ENCODE peak calls at places on chromosome 1, in four cellular contexts. One of them, this sample, is unnamed.

GRCh38 chr1:10471411-10472219 is 714 bp downstream of the DFFA start:
- DNase-seq in colonic mucosa: no peak
- DNase-seq in GM10248: no peak
- DNase-seq in transverse colon: no peak
- DNase-seq in this sample: no peak

GRCh38 chr1:188723332-188724020 is 1754.2 kb downstream of the BRINP3 start:
- DNase-seq in colonic mucosa: no peak
- DNase-seq in GM10248: no peak
- DNase-seq in transverse colon: no peak
- DNase-seq in this sample: no peak

GRCh38 chr1:22714455-22714854 is 3.8 kb downstream of the EPHB2 start:
- DNase-seq in colonic mucosa: no peak
- DNase-seq in GM10248: no peak
- DNase-seq in transverse colon: no peak
- DNase-seq in this sample: no peak

GRCh38 chr1:200558866-200559459 is 61.6 kb downstream of the KIF14 start:
- DNase-seq in colonic mucosa: no peak
- DNase-seq in GM10248: peak
- DNase-seq in transverse colon: no peak
- DNase-seq in this sample: no peak

GRCh38 chr1:64898107-64898861 is 68.1 kb downstream of the JAK1 start:
- DNase-seq in colonic mucosa: peak
- DNase-seq in GM10248: peak
- DNase-seq in transverse colon: peak
- DNase-seq in this sample: no peak

GRCh38 chr1:53878492-53879105 is 11.0 kb downstream of the YIPF1 start:
- DNase-seq in colonic mucosa: no peak
- DNase-seq in GM10248: peak
- DNase-seq in transverse colon: no peak
- DNase-seq in this sample: no peak

GRCh38 chr1:168288311-168289052 is 7.8 kb downstream of the TBX19 start:
- DNase-seq in colonic mucosa: no peak
- DNase-seq in GM10248: no peak
- DNase-seq in transverse colon: no peak
- DNase-seq in this sample: no peak

GRCh38 chr1:51661081-51661518 is 44.2 kb downstream of the OSBPL9 start:
- DNase-seq in colonic mucosa: no peak
- DNase-seq in GM10248: no peak
- DNase-seq in transverse colon: no peak
- DNase-seq in this sample: no peak

GRCh38 chr1:240608707-240609106 is 3.2 kb downstream of the GREM2 start:
- DNase-seq in colonic mucosa: peak
- DNase-seq in GM10248: no peak
- DNase-seq in transverse colon: peak
- DNase-seq in this sample: no peak

GRCh38 chr1:187838335-187839293 is 1009.9 kb downstream of the PLA2G4A start:
- DNase-seq in colonic mucosa: no peak
- DNase-seq in GM10248: no peak
- DNase-seq in transverse colon: no peak
- DNase-seq in this sample: no peak

GRCh38 chr1:23577056-23577985 is 18.0 kb upstream of the ID3 start:
- DNase-seq in colonic mucosa: no peak
- DNase-seq in GM10248: peak
- DNase-seq in transverse colon: no peak
- DNase-seq in this sample: no peak

GRCh38 chr1:226986496-226987178 is 46.5 kb downstream of the COQ8A start:
- DNase-seq in colonic mucosa: no peak
- DNase-seq in GM10248: no peak
- DNase-seq in transverse colon: no peak
- DNase-seq in this sample: peak

GRCh38 chr1:85502171-85502570 is 37.2 kb upstream of the DDAH1 start:
- DNase-seq in colonic mucosa: no peak
- DNase-seq in GM10248: no peak
- DNase-seq in transverse colon: no peak
- DNase-seq in this sample: no peak

GRCh38 chr1:52189898-52190480 is 48.1 kb downstream of the ZFYVE9 start:
- DNase-seq in colonic mucosa: no peak
- DNase-seq in GM10248: no peak
- DNase-seq in transverse colon: no peak
- DNase-seq in this sample: no peak

GRCh38 chr1:115505157-115505571 is 136.6 kb upstream of the VANGL1 start:
- DNase-seq in colonic mucosa: no peak
- DNase-seq in GM10248: no peak
- DNase-seq in transverse colon: no peak
- DNase-seq in this sample: no peak

GRCh38 chr1:29686012-29686930 is 449.9 kb downstream of the PTPRU start:
- DNase-seq in colonic mucosa: no peak
- DNase-seq in GM10248: no peak
- DNase-seq in transverse colon: no peak
- DNase-seq in this sample: no peak

GRCh38 chr1:61993331-61993961 is 201.2 kb upstream of the L1TD1 start:
- DNase-seq in colonic mucosa: no peak
- DNase-seq in GM10248: no peak
- DNase-seq in transverse colon: no peak
- DNase-seq in this sample: no peak

GRCh38 chr1:103160281-103160680 is 52.0 kb upstream of the COL11A1 start:
- DNase-seq in colonic mucosa: no peak
- DNase-seq in GM10248: no peak
- DNase-seq in transverse colon: no peak
- DNase-seq in this sample: no peak

GRCh38 chr1:201335901-201336300 is 41.6 kb downstream of the TNNT2 start:
- DNase-seq in colonic mucosa: no peak
- DNase-seq in GM10248: no peak
- DNase-seq in transverse colon: no peak
- DNase-seq in this sample: no peak

GRCh38 chr1:32900956-32901822 is at the start of gene TMEM54:
- DNase-seq in colonic mucosa: peak
- DNase-seq in GM10248: peak
- DNase-seq in transverse colon: peak
- DNase-seq in this sample: peak

GRCh38 chr1:226306425-226306824 is 2.5 kb downstream of the LIN9 start:
- DNase-seq in colonic mucosa: no peak
- DNase-seq in GM10248: no peak
- DNase-seq in transverse colon: no peak
- DNase-seq in this sample: no peak

GRCh38 chr1:28553229-28553930 is 495 bp downstream of the TRNAU1AP start:
- DNase-seq in colonic mucosa: peak
- DNase-seq in GM10248: peak
- DNase-seq in transverse colon: peak
- DNase-seq in this sample: no peak

GRCh38 chr1:202135221-202135721 is 9.3 kb downstream of the ARL8A start:
- DNase-seq in colonic mucosa: peak
- DNase-seq in GM10248: peak
- DNase-seq in transverse colon: peak
- DNase-seq in this sample: peak

GRCh38 chr1:237166593-237167077 is 124.7 kb downstream of the RYR2 start:
- DNase-seq in colonic mucosa: no peak
- DNase-seq in GM10248: no peak
- DNase-seq in transverse colon: no peak
- DNase-seq in this sample: no peak

GRCh38 chr1:200525167-200526123 is 95.1 kb downstream of the KIF14 start:
- DNase-seq in colonic mucosa: no peak
- DNase-seq in GM10248: no peak
- DNase-seq in transverse colon: no peak
- DNase-seq in this sample: no peak

GRCh38 chr1:156797212-156797871 is 19.3 kb downstream of the SH2D2A start:
- DNase-seq in colonic mucosa: peak
- DNase-seq in GM10248: peak
- DNase-seq in transverse colon: peak
- DNase-seq in this sample: no peak

GRCh38 chr1:143611159-143611558 is 360.6 kb downstream of the FAM72C start:
- DNase-seq in colonic mucosa: no peak
- DNase-seq in GM10248: no peak
- DNase-seq in transverse colon: no peak
- DNase-seq in this sample: no peak
- TF ChIP-seq CTCF in colonic mucosa: no peak
- TF ChIP-seq CTCF in GM10248: no peak
- TF ChIP-seq CTCF in transverse colon: no peak
- TF ChIP-seq CTCF in this sample: no peak

GRCh38 chr1:94481473-94481933 is 60.1 kb downstream of the F3 start:
- DNase-seq in colonic mucosa: peak
- DNase-seq in GM10248: peak
- DNase-seq in transverse colon: peak
- DNase-seq in this sample: peak
- TF ChIP-seq CTCF in colonic mucosa: peak
- TF ChIP-seq CTCF in GM10248: peak
- TF ChIP-seq CTCF in transverse colon: peak
- TF ChIP-seq CTCF in this sample: peak

DNA sequence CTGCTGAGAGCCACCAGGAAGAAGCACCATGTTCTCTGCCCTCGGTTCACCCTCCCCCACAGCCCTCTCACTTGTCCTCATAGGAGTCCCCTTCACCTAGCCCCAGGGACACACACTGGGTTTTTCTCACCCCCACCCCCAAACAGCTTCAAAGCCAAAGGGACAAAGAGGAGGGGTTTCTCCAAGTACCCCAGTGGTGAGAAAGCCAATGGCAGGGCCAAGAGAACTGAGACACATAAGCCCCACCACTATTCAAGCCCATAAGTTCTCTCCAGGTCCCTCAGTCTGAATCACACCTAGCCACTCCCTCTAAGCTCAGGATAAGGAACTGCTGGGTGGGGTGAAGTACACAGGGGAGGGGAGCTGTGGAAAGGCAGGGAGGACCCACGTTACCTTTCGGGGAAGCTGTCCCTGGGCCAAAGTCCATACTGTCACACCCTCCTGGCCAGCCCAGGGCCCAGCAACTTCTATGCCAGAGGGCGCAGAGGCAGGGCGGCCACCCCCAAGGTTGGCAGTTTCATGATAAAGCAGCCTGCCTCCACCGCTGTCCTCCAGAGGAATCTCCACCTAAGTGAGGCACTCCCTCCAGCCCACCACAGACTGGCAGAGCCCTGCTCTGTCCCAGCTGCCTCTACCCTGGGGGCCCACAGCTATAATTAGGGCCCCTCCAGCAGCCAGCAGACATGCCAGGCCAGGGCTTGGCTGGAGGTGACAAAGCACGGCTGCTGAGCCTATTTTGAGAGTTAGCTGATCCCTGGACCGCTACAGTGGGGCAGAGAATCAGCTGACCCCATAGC is 39.0 kb upstream of the PPP1R15B start:
- DNase-seq in colonic mucosa: peak
- DNase-seq in GM10248: no peak
- DNase-seq in transverse colon: peak
- DNase-seq in this sample: no peak
- TF ChIP-seq CTCF in colonic mucosa: no peak
- TF ChIP-seq CTCF in GM10248: no peak
- TF ChIP-seq CTCF in transverse colon: no peak
- TF ChIP-seq CTCF in this sample: no peak

GRCh38 chr1:18703041-18703621 is 72.5 kb downstream of the PAX7 start:
- DNase-seq in colonic mucosa: no peak
- DNase-seq in GM10248: no peak
- DNase-seq in transverse colon: no peak
- DNase-seq in this sample: no peak
- TF ChIP-seq CTCF in colonic mucosa: no peak
- TF ChIP-seq CTCF in GM10248: no peak
- TF ChIP-seq CTCF in transverse colon: no peak
- TF ChIP-seq CTCF in this sample: no peak

DNA sequence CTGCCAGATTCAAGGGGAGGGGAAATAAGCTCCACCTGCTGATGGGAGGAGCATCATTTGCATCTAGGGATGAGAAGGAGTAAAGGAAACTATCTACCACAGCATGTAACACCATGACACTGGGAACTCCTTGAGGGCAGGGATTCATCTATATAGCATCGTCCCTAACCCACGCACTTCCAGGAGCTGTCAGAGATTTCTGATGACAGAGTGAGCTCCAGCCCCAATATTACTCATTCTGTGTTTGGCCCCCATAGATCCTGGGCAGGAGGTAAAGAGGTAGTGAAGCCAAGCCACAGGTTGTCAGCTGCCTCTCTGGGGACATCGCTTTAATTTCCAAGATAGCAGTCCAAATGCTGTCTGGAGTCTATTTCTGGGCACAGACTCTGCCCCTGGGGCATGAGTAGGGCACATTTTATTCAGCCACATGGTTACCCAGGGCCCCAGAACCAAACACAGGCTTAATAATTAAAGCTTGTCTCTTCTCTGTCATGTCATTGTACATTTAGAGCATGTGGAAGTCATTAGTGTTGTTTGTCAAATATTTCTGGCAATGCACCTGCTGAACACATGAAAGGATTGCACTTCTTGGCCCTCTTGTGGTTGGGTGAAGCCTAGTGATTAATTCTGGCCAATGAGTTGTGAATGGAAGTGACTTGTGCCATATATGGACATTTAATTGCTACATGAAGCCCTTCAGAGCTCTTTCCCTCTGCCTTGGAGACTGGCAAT is 105.9 kb upstream of the POU3F1 start:
- DNase-seq in colonic mucosa: no peak
- DNase-seq in GM10248: no peak
- DNase-seq in transverse colon: no peak
- DNase-seq in this sample: no peak
- TF ChIP-seq CTCF in colonic mucosa: no peak
- TF ChIP-seq CTCF in GM10248: no peak
- TF ChIP-seq CTCF in transverse colon: no peak
- TF ChIP-seq CTCF in this sample: no peak

DNA sequence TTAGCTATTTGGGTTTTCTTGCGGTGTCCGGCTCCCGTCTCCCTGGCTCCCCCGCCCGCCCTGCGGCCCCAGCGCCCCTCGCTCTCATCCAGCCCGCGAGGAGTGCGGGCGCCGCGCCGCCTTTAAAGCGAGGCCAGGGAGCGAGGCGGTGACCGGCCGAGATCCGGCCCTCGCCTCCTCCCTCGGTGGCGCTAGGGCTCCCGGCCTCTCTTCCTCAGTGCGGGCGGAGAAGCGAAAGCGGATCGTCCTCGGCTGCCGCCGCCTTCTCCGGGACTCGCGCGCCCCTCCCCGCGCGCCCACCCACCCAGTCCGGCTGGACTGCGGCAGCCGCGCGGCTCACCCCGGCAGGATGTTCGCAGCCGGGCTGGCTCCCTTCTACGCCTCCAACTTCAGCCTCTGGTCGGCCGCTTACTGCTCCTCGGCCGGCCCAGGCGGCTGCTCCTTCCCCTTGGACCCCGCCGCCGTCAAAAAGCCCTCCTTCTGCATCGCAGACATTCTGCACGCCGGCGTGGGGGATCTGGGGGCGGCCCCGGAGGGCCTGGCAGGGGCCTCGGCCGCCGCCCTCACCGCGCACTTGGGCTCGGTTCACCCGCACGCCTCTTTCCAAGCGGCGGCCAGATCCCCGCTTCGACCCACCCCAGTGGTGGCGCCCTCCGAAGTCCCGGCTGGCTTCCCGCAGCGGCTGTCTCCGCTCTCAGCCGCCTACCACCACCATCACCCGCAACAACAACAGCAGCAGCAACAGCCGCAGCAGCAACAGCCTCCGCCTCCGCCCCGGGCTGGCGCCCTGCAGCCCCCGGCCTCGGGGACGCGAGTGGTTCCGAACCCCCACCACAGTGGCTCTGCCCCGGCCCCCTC is 495 bp downstream of the HLX start:
- DNase-seq in colonic mucosa: no peak
- DNase-seq in GM10248: peak
- DNase-seq in transverse colon: peak
- DNase-seq in this sample: no peak
- TF ChIP-seq CTCF in colonic mucosa: no peak
- TF ChIP-seq CTCF in GM10248: no peak
- TF ChIP-seq CTCF in transverse colon: no peak
- TF ChIP-seq CTCF in this sample: peak

This sample was measured in D721Med.